ENCODE peak calls at places on chromosomes 3 and 15, in four cellular contexts. One of them, this sample, is unnamed.

GRCh38 chr3:194255252-194256039 is 95.7 kb downstream of the CPN2 start:
- DNase-seq in nephron progenitor cell: peak; percentile 33
- DNase-seq in AG09319: no peak
- DNase-seq in tibial nerve: no peak
- DNase-seq in this sample: no peak

GRCh38 chr3:155697542-155697941 is 47.3 kb downstream of the PLCH1 start:
- DNase-seq in tibial nerve: no peak
- DNase-seq in nephron progenitor cell: no peak
- DNase-seq in AG09319: no peak
- DNase-seq in this sample: no peak

GRCh38 chr3:58117561-58118305 is 93.0 kb downstream of the DNASE1L3 start:
- DNase-seq in AG09319: peak; percentile 35
- DNase-seq in tibial nerve: peak; percentile 46
- DNase-seq in nephron progenitor cell: no peak
- DNase-seq in this sample: no peak

GRCh38 chr3:117954131-117954530 is 1080.5 kb downstream of the IGSF11 start:
- DNase-seq in nephron progenitor cell: no peak
- DNase-seq in AG09319: no peak
- DNase-seq in tibial nerve: no peak
- DNase-seq in this sample: no peak

GRCh38 chr3:151558621-151559020 is 97.8 kb upstream of the IGSF10 start:
- DNase-seq in nephron progenitor cell: no peak
- DNase-seq in tibial nerve: no peak
- DNase-seq in AG09319: no peak
- DNase-seq in this sample: no peak

GRCh38 chr15:44438402-44438801 is 11.0 kb downstream of the CTDSPL2 start:
- DNase-seq in AG09319: no peak
- DNase-seq in nephron progenitor cell: no peak
- DNase-seq in tibial nerve: no peak
- DNase-seq in this sample: no peak

GRCh38 chr3:52798978-52799476 is 4.4 kb downstream of the ITIH3 start:
- DNase-seq in nephron progenitor cell: peak; percentile 21
- DNase-seq in tibial nerve: no peak
- DNase-seq in AG09319: no peak
- DNase-seq in this sample: peak; percentile 49

GRCh38 chr15:25481208-25481862 is 42.5 kb upstream of the UBE3A start:
- DNase-seq in AG09319: no peak
- DNase-seq in nephron progenitor cell: peak; percentile 13
- DNase-seq in tibial nerve: no peak
- DNase-seq in this sample: peak; percentile 19

GRCh38 chr15:57060799-57061198 is 142.4 kb downstream of the TCF12 start:
- DNase-seq in nephron progenitor cell: no peak
- DNase-seq in AG09319: peak; percentile 4
- DNase-seq in tibial nerve: no peak
- DNase-seq in this sample: no peak

GRCh38 chr15:95626501-95627361 is 703.8 kb upstream of the NR2F2 start:
- DNase-seq in nephron progenitor cell: peak; percentile 47
- DNase-seq in tibial nerve: no peak
- DNase-seq in AG09319: no peak
- DNase-seq in this sample: peak; percentile 22

GRCh38 chr15:23572844-23573243 is 7.4 kb downstream of the MKRN3 start:
- DNase-seq in AG09319: no peak
- DNase-seq in nephron progenitor cell: no peak
- DNase-seq in tibial nerve: no peak
- DNase-seq in this sample: no peak

GRCh38 chr15:23570466-23570865 is 5.0 kb downstream of the MKRN3 start:
- DNase-seq in nephron progenitor cell: no peak
- DNase-seq in tibial nerve: no peak
- DNase-seq in AG09319: no peak
- DNase-seq in this sample: peak; percentile 23

GRCh38 chr15:23576034-23576433 is 10.6 kb downstream of the MKRN3 start:
- DNase-seq in nephron progenitor cell: no peak
- DNase-seq in tibial nerve: no peak
- DNase-seq in AG09319: no peak
- DNase-seq in this sample: no peak

GRCh38 chr15:23578521-23579150 is 13.2 kb downstream of the MKRN3 start:
- DNase-seq in tibial nerve: no peak
- DNase-seq in nephron progenitor cell: no peak
- DNase-seq in AG09319: no peak
- DNase-seq in this sample: no peak

DNA sequence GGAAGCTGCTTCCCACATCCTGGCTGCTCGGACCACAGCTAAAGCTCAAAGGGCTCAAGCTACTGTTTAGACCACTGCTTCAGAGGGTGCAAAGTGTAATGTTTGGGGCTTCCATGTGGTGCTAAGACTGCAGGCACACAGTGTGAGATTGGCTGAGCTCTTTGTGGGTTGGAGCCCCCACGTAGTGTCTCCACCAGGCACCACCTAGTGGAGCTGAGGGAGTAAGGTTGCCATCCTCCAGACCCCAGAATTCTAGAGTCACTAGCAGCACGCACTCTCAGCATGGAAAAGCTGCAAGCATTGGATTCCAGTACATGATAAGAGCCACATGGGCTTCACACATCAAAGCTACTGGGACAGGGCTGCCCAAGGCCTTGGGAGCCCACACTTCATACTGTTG is 9.3 kb downstream of the MKRN3 start:
- DNase-seq in nephron progenitor cell: no peak
- DNase-seq in AG09319: no peak
- DNase-seq in tibial nerve: no peak
- DNase-seq in this sample: no peak
- TF ChIP-seq CTCF in nephron progenitor cell: no peak
- TF ChIP-seq CTCF in AG09319: no peak
- TF ChIP-seq CTCF in tibial nerve: no peak
- TF ChIP-seq CTCF in this sample: no peak

GRCh38 chr3:54146383-54147239 is 24.3 kb downstream of the CACNA2D3 start:
- DNase-seq in tibial nerve: no peak
- DNase-seq in AG09319: peak; percentile 15
- DNase-seq in nephron progenitor cell: peak; percentile 73
- DNase-seq in this sample: peak; percentile 77
- TF ChIP-seq CTCF in tibial nerve: peak; percentile 30
- TF ChIP-seq CTCF in AG09319: peak; percentile 82
- TF ChIP-seq CTCF in nephron progenitor cell: peak; percentile 83
- TF ChIP-seq CTCF in this sample: peak; percentile 58

GRCh38 chr15:61871926-61872522 is 188.2 kb downstream of the VPS13C start:
- DNase-seq in tibial nerve: no peak
- DNase-seq in nephron progenitor cell: no peak
- DNase-seq in AG09319: no peak
- DNase-seq in this sample: no peak
- TF ChIP-seq CTCF in tibial nerve: peak; percentile 35
- TF ChIP-seq CTCF in nephron progenitor cell: peak; percentile 63
- TF ChIP-seq CTCF in AG09319: peak; percentile 42
- TF ChIP-seq CTCF in this sample: peak; percentile 66

DNA sequence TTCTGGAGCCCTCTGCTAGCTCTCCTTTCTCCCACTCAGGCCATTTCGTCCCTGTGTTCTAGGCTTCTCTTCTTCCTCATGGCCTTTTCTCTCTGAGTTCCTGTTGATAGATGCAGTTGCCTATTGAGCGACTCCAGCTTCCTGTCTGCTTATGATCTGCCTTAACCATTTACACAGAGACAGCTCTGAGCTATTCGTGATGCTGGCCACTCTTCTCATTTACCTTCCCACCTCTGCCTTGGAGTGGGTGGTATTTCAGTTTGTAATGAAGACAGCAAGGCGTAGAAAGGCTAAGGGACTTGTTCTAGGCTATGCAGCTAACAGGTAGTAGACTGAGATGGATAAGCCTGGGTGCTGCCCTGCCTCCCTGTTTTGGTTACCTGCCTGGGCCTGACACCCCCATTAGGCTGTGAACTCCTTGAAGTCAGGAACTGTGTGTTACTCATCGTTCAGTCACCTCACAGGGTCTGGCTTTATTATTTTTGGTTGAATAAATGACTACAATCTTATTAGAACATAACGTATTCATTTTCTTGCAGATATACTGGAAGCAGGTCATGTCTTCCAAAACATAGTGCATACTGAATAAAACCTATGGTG is 12.6 kb upstream of the ZBTB47 start:
- DNase-seq in nephron progenitor cell: no peak
- DNase-seq in AG09319: no peak
- DNase-seq in tibial nerve: no peak
- DNase-seq in this sample: no peak
- TF ChIP-seq CTCF in nephron progenitor cell: no peak
- TF ChIP-seq CTCF in AG09319: no peak
- TF ChIP-seq CTCF in tibial nerve: no peak
- TF ChIP-seq CTCF in this sample: no peak

GRCh38 chr15:90465930-90466567 is 63.7 kb upstream of the CRTC3 start:
- DNase-seq in AG09319: no peak
- DNase-seq in nephron progenitor cell: no peak
- DNase-seq in tibial nerve: no peak
- DNase-seq in this sample: no peak

GRCh38 chr15:90460142-90460824 is 69.4 kb upstream of the CRTC3 start:
- DNase-seq in AG09319: no peak
- DNase-seq in tibial nerve: no peak
- DNase-seq in nephron progenitor cell: no peak
- DNase-seq in this sample: no peak

GRCh38 chr15:90459368-90459767 is 70.4 kb upstream of the CRTC3 start:
- DNase-seq in tibial nerve: no peak
- DNase-seq in AG09319: no peak
- DNase-seq in nephron progenitor cell: no peak
- DNase-seq in this sample: no peak

GRCh38 chr15:90465140-90465929 is 64.4 kb upstream of the CRTC3 start:
- DNase-seq in AG09319: no peak
- DNase-seq in tibial nerve: no peak
- DNase-seq in nephron progenitor cell: no peak
- DNase-seq in this sample: no peak

GRCh38 chr15:90463381-90463780 is 66.3 kb upstream of the CRTC3 start:
- DNase-seq in nephron progenitor cell: no peak
- DNase-seq in AG09319: no peak
- DNase-seq in tibial nerve: no peak
- DNase-seq in this sample: no peak
- TF ChIP-seq CTCF in nephron progenitor cell: no peak
- TF ChIP-seq CTCF in AG09319: no peak
- TF ChIP-seq CTCF in tibial nerve: peak; percentile 32
- TF ChIP-seq CTCF in this sample: no peak

This sample was measured in glutamatergic neuron.